ENCODE peak calls at places on chromosomes 12 and 14, in ten cellular contexts. H is stomach, U is heart left ventricle, V is vagina, Q is uterus, A is right lobe of liver, X is A549, C is spleen, R is HepG2, B is tibial nerve. Z is an unnamed sample.

GRCh38 chr12:22437031-22437806 is 102.7 kb upstream of the ST8SIA1 start:
- DNase-seq in H (no peak), U (no peak), V (no peak), Q (no peak), A (no peak), X (peak; percentile 26), C (peak; percentile 60), R (no peak), B (no peak), Z (no peak)

GRCh38 chr14:79369359-79370332 is 841.7 kb downstream of the DIO2 start:
- DNase-seq in H (no peak), U (no peak), V (no peak), Q (peak; percentile 79), A (no peak), X (peak; percentile 88), C (no peak), R (no peak), B (no peak), Z (no peak)

GRCh38 chr12:24749171-24749570 is 199.7 kb downstream of the BCAT1 start:
- DNase-seq in H (no peak), U (no peak), V (no peak), Q (no peak), A (no peak), X (no peak), C (no peak), R (no peak), B (no peak), Z (no peak)

GRCh38 chr12:102201662-102202061 is 4.0 kb upstream of the PMCH start:
- DNase-seq in H (no peak), U (no peak), V (no peak), Q (no peak), A (no peak), X (no peak), C (no peak), R (no peak), B (no peak), Z (no peak)

GRCh38 chr12:91833780-91834359 is 311.8 kb downstream of the BTG1 start:
- DNase-seq in H (no peak), U (no peak), V (no peak), Q (no peak), A (no peak), X (no peak), C (no peak), R (no peak), B (no peak), Z (no peak)

GRCh38 chr14:93977171-93977570 is 801 bp upstream of the ASB2 start:
- DNase-seq in H (no peak), U (no peak), V (no peak), Q (no peak), A (no peak), X (no peak), C (no peak), R (no peak), B (no peak), Z (no peak)

GRCh38 chr12:30041096-30041495 is 257.4 kb upstream of the TMTC1 start:
- DNase-seq in H (no peak), U (no peak), V (no peak), Q (no peak), A (no peak), X (no peak), C (no peak), R (no peak), B (no peak), Z (no peak)

GRCh38 chr14:101588286-101588975 is 27.1 kb downstream of the DIO3 start:
- DNase-seq in H (no peak), U (no peak), V (no peak), Q (no peak), A (no peak), X (no peak), C (peak; percentile 36), R (no peak), B (no peak), Z (no peak)

GRCh38 chr12:21334771-21335325 is at the start of gene SLCO1A2:
- DNase-seq in H (no peak), U (no peak), V (no peak), Q (no peak), A (no peak), X (no peak), C (no peak), R (no peak), B (no peak), Z (no peak)

GRCh38 chr12:67714648-67715047 is 66.1 kb downstream of the DYRK2 start:
- DNase-seq in H (no peak), U (no peak), V (no peak), Q (no peak), A (no peak), X (peak; percentile 61), C (no peak), R (no peak), B (no peak), Z (no peak)

GRCh38 chr12:104288635-104289258 is 14.8 kb upstream of the EID3 start:
- DNase-seq in H (peak; percentile 87), U (peak; percentile 90), V (peak; percentile 92), Q (peak; percentile 77), A (peak; percentile 91), X (peak; percentile 95), C (peak; percentile 97), R (peak; percentile 93), B (peak; percentile 54), Z (peak; percentile 84)
- TF ChIP-seq POLR2A in H (peak; percentile 32), U (peak; percentile 65), V (no peak), Q (peak; percentile 77), A (peak; percentile 93), X (peak; percentile 89), C (peak; percentile 89), R (peak; percentile 79), B (peak; percentile 79), Z (peak; percentile 80)

DNA sequence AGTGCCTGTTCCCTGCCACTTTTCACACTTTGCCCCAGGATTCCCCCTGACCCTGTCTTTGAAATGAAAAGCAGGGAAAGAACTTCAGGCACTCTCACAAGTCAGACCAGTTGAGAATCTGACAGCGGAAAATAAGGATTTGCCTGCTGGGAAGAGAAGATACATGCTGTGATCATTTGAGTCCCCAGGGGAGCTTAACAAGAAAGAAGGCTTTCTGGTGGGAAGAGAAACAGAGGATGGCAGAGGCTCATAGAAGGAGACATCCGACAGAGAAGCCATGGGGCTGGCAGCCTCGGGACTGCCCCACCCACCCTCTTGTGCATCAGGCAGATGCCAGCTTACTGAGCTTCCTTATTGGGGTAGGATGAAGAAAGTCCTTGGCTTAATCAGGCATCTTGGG is 11.9 kb downstream of the TTC9 start:
- DNase-seq in H (no peak), U (no peak), V (no peak), Q (no peak), A (no peak), X (no peak), C (no peak), R (no peak), B (no peak), Z (no peak)
- H3K4me1 ChIP-seq in H (no peaks in the 10 kb centered on the region), U (peaks cover 1% of the 10 kb centered on the region), V (no peaks in the 10 kb centered on the region), Q (no peaks in the 10 kb centered on the region), A (no peaks in the 10 kb centered on the region), X (no peaks in the 10 kb centered on the region), C (peaks cover 83% of the 10 kb centered on the region), R (no peaks in the 10 kb centered on the region), B (no peaks in the 10 kb centered on the region), Z (no peaks in the 10 kb centered on the region)

DNA sequence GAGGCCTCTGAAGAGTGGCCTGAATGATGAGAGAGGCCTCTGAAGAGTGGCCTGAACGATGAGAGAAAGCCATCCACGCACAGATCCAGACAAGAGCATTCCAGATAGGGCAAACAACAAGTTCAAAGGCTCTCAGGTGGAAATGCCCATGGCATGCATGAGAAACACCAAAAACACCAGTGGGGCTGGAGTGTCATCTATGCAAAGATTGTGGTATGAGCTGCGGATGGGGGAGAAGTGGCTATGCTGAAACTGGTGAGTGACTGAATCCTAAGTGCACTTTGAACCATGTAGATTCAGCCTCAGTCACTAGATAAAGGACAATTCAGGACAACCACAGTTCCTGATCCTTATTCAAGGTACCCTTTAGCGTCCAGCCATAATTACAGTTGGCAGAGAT is 79.4 kb upstream of the GZMB start:
- DNase-seq in H (no peak), U (no peak), V (no peak), Q (no peak), A (no peak), X (no peak), C (no peak), R (peak; percentile 27), B (no peak), Z (no peak)
- TF ChIP-seq POLR2A in H (no peak), U (no peak), V (no peak), Q (no peak), A (no peak), X (no peak), C (no peak), R (no peak), B (no peak), Z (no peak)

GRCh38 chr12:26787125-26787495 is 45.9 kb downstream of the ITPR2 start:
- DNase-seq in H (no peak), U (no peak), V (no peak), Q (no peak), A (no peak), X (no peak), C (no peak), R (no peak), B (no peak), Z (no peak)

GRCh38 chr12:26789731-26790644 is 43.0 kb downstream of the ITPR2 start:
- DNase-seq in H (no peak), U (no peak), V (no peak), Q (no peak), A (no peak), X (peak; percentile 16), C (no peak), R (no peak), B (no peak), Z (no peak)

GRCh38 chr12:26783791-26784379 is 49.1 kb downstream of the ITPR2 start:
- DNase-seq in H (no peak), U (no peak), V (no peak), Q (no peak), A (no peak), X (no peak), C (no peak), R (no peak), B (no peak), Z (no peak)

GRCh38 chr12:26783133-26783531 is 49.9 kb downstream of the ITPR2 start:
- DNase-seq in H (no peak), U (no peak), V (no peak), Q (no peak), A (no peak), X (no peak), C (no peak), R (no peak), B (no peak), Z (no peak)

GRCh38 chr12:26786491-26787124 is 46.4 kb downstream of the ITPR2 start:
- DNase-seq in H (no peak), U (no peak), V (no peak), Q (no peak), A (no peak), X (no peak), C (no peak), R (no peak), B (no peak), Z (no peak)
- H3K4me1 ChIP-seq in H (peaks cover 23% of the 10 kb centered on the region), U (peaks cover 16% of the 10 kb centered on the region), V (peaks cover 15% of the 10 kb centered on the region), Q (no peaks in the 10 kb centered on the region), A (peaks cover 15% of the 10 kb centered on the region), X (peaks cover 46% of the 10 kb centered on the region), C (peaks cover 17% of the 10 kb centered on the region), R (peaks cover 32% of the 10 kb centered on the region), B (peaks cover 36% of the 10 kb centered on the region), Z (no peaks in the 10 kb centered on the region)

Z was measured in Peyer's patch.